ENCODE peak calls at places on chromosomes 1 and 21, in eight cellular contexts. M is lower lobe of right lung, C is left ventricle myocardium inferior, P is WTC11, F is cardiac fibroblast, A is GM06990, U is B cell, V is GM12864. Y is an unnamed sample.

GRCh38 chr21:43686811-43687565 is 27.6 kb downstream of the RRP1B start:
- DNase-seq in C (no peak), U (no peak), M (no peak), F (no peak), P (no peak), A (no peak), V (no peak), Y (no peak)

GRCh38 chr1:195275688-195276087 is 1332.6 kb downstream of the KCNT2 start:
- DNase-seq in A (no peak), M (no peak), F (no peak), P (no peak), U (no peak), C (no peak), V (no peak), Y (no peak)

GRCh38 chr1:94299627-94300552 is 62.5 kb upstream of the ARHGAP29 start:
- DNase-seq in A (no peak), C (no peak), F (peak), U (no peak), M (no peak), P (no peak), V (no peak), Y (peak)

GRCh38 chr1:53379662-53380002 is 51.8 kb upstream of the LRP8 start:
- DNase-seq in P (no peak), A (no peak), V (no peak), U (no peak), C (no peak), F (no peak), M (peak), Y (no peak)

GRCh38 chr1:69196071-69196470 is 371.7 kb upstream of the LRRC7 start:
- DNase-seq in M (no peak), U (no peak), P (no peak), F (no peak), C (no peak), V (no peak), A (no peak), Y (no peak)

GRCh38 chr1:46622341-46622740 is 5.7 kb upstream of the MOB3C start:
- DNase-seq in U (no peak), P (peak), C (no peak), M (no peak), V (no peak), A (no peak), F (peak), Y (peak)

GRCh38 chr1:204725821-204726448 is 40.4 kb upstream of the LRRN2 start:
- DNase-seq in U (no peak), C (no peak), F (no peak), M (no peak), P (no peak), V (no peak), A (no peak), Y (no peak)

GRCh38 chr1:51264470-51264869 is 28.4 kb downstream of the RNF11 start:
- DNase-seq in A (no peak), V (no peak), M (no peak), F (peak), U (no peak), C (no peak), P (no peak), Y (peak)

GRCh38 chr1:15154480-15155036 is 1.0 kb downstream of the TMEM51 start:
- DNase-seq in A (no peak), V (no peak), P (peak), C (peak), F (no peak), U (no peak), M (peak), Y (no peak)

GRCh38 chr1:67338642-67339041 is 31.0 kb downstream of the IL12RB2 start:
- DNase-seq in C (no peak), V (no peak), M (no peak), A (peak), F (no peak), P (no peak), U (peak), Y (no peak)

GRCh38 chr1:108703939-108704338 is 8.8 kb upstream of the FNDC7 start:
- DNase-seq in C (no peak), M (no peak), F (peak), U (no peak), A (no peak), P (no peak), V (peak), Y (peak)

GRCh38 chr1:3011631-3012510 is 9.4 kb upstream of the ACTRT2 start:
- DNase-seq in F (no peak), C (peak), M (peak), P (no peak), V (no peak), A (no peak), U (peak), Y (no peak)

GRCh38 chr1:111476761-111477309 is 3.1 kb downstream of the C1orf162 start:
- DNase-seq in P (no peak), A (peak), U (peak), F (no peak), C (no peak), M (no peak), V (peak), Y (no peak)

GRCh38 chr1:6358757-6359567 is 34.6 kb downstream of the ACOT7 start:
- DNase-seq in F (peak), C (no peak), A (peak), M (peak), U (no peak), V (no peak), P (no peak), Y (peak)

GRCh38 chr1:181936768-181937581 is 124.5 kb downstream of the ZNF648 start:
- DNase-seq in A (peak), C (no peak), P (peak), F (no peak), V (peak), U (no peak), M (peak), Y (no peak)
- TF ChIP-seq CTCF in A (peak), C (peak), P (peak), F (no peak), V (peak), U (peak), M (peak), Y (peak)

GRCh38 chr1:201436461-201436860 is 14.9 kb upstream of the TNNI1 start:
- DNase-seq in F (no peak), A (no peak), U (no peak), V (no peak), P (peak), C (no peak), M (no peak), Y (peak)

GRCh38 chr1:201433609-201434008 is 12.1 kb upstream of the TNNI1 start:
- DNase-seq in F (no peak), A (no peak), V (no peak), C (no peak), P (no peak), M (no peak), U (no peak), Y (no peak)

GRCh38 chr1:201432814-201433213 is 11.3 kb upstream of the TNNI1 start:
- DNase-seq in A (no peak), C (no peak), P (no peak), U (no peak), V (no peak), F (no peak), M (no peak), Y (no peak)

GRCh38 chr1:201434266-201434665 is 12.7 kb upstream of the TNNI1 start:
- DNase-seq in U (no peak), M (no peak), P (no peak), C (no peak), A (no peak), V (no peak), F (no peak), Y (no peak)

GRCh38 chr1:201436969-201437368 is 15.4 kb upstream of the TNNI1 start:
- DNase-seq in M (no peak), C (no peak), A (no peak), P (no peak), F (no peak), U (no peak), V (no peak), Y (no peak)
- TF ChIP-seq CTCF in M (no peak), C (no peak), A (no peak), P (no peak), F (no peak), U (no peak), V (no peak), Y (no peak)

GRCh38 chr1:42736152-42736551 is 3.9 kb downstream of the CLDN19 start:
- DNase-seq in V (no peak), F (peak), C (no peak), P (peak), M (no peak), A (no peak), U (no peak), Y (no peak)
- TF ChIP-seq CTCF in V (peak), F (peak), C (no peak), P (no peak), M (no peak), A (peak), U (no peak), Y (peak)

DNA sequence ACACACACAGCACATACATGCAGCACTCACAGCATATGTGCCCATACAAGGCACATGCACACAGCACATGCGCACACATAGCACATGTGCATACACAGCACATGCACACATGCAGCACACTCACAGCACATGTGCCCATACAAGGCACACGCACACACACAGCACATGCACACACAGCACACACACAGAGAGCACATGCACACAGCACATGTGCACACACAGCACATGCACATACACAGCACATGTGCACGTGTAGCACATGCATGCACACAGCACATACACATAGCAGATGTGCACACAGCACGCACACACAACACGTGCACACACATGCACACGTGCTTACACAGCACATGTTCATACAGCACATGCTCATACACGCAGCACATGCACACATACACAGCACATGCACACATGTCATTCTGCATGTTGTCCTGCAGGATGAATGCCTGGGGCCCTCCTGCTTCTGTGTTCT is 48.1 kb downstream of the PCNT start:
- DNase-seq in A (no peak), P (no peak), M (no peak), V (no peak), F (no peak), C (no peak), U (no peak), Y (no peak)
- TF ChIP-seq CTCF in A (no peak), P (no peak), M (no peak), V (no peak), F (no peak), C (no peak), U (no peak), Y (no peak)

DNA sequence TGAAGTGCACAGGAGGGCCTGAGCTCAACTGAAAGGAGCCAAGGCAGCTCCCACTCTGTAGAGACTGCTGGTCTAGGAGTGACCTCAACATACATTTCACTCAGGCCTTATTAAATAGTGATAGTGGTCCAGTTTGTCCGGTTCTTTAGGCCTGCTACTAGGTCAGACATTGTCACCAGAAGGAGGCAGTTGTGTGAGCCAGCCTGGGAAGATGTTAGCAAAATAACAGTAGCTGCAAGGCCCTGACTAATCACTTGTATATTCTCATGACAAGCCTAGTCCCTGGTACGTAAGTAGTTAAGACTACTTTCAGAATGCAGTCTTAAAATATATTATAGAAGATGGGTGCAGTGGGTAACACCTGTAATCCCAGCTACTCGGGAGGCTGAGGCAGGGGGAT is 264.0 kb upstream of the CAMK1G start:
- DNase-seq in A (no peak), F (peak), P (no peak), C (no peak), M (no peak), U (no peak), V (no peak), Y (peak)
- TF ChIP-seq CTCF in A (no peak), F (no peak), P (no peak), C (no peak), M (no peak), U (no peak), V (no peak), Y (peak)

DNA sequence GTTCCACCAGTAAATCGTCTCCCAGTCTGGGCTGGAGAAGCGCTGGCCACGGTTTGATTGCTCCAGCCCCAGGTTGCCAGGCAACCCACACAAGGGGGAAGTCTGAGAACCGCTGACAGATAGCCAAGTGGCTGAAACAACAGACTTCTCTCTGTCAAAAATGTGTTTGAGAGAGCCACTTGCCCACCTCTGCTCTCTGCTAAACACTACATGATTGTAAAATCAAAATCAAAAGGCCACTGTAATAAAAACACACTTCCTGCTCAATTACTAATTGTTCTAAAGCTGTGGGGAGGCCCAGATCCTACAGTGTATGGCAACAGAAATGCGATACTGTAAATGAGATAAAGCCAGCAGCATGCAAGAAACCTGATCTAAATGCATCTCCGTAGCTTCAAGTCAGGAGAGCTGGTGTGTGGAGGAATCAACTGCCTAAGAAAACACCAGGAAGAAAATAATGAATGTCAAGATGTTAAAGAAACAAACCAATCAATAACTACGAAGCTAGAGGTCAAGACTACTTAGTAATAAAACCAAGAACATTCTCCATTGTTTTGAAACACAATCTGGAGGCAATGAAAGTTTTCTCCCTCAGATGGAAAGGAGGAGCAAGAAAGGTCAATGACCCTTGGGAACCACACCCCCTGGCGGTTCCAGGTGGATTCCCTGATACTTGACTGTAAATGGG is 121.2 kb downstream of the SLC45A1 start:
- DNase-seq in A (no peak), P (peak), F (peak), V (no peak), C (peak), U (peak), M (peak), Y (peak)
- TF ChIP-seq CTCF in A (no peak), P (peak), F (no peak), V (peak), C (no peak), U (no peak), M (no peak), Y (peak)